ENCODE peak calls at places on chromosomes 1 and 21, in five cellular contexts. Y, H, F, G and A are unnamed samples.

GRCh38 chr21:23936224-23936623 is 1671.1 kb downstream of the MRPL39 start:
- DNase-seq in Y (no peak), H (peak), F (peak), G (peak), A (no peak)

GRCh38 chr1:231107600-231108326 is 54.1 kb upstream of the TRIM67 start:
- DNase-seq in Y (no peak), H (no peak), F (no peak), G (no peak), A (no peak)

GRCh38 chr1:154943649-154944421 is 7.3 kb upstream of the PMVK start:
- DNase-seq in Y (no peak), H (peak), F (peak), G (peak), A (no peak)

GRCh38 chr21:44726803-44727202 is 15.4 kb upstream of the TSPEAR start:
- DNase-seq in Y (no peak), H (no peak), F (no peak), G (no peak), A (no peak)

GRCh38 chr1:72241397-72241796 is 40.9 kb downstream of the NEGR1 start:
- DNase-seq in Y (no peak), H (no peak), F (no peak), G (no peak), A (no peak)

GRCh38 chr1:230430499-230430898 is 4.4 kb upstream of the PGBD5 start:
- DNase-seq in Y (no peak), H (no peak), F (no peak), G (no peak), A (no peak)

GRCh38 chr1:234836786-234837185 is 226.8 kb upstream of the IRF2BP2 start:
- DNase-seq in Y (no peak), H (no peak), F (no peak), G (no peak), A (no peak)

GRCh38 chr1:184390889-184391288 is 4.1 kb downstream of the C1orf21 start:
- DNase-seq in Y (no peak), H (peak), F (no peak), G (no peak), A (no peak)

GRCh38 chr1:69551476-69552324 is 16.0 kb upstream of the LRRC7 start:
- DNase-seq in Y (no peak), H (no peak), F (no peak), G (peak), A (no peak)

GRCh38 chr1:209661081-209661480 is 8.9 kb upstream of the LAMB3 start:
- DNase-seq in Y (no peak), H (peak), F (no peak), G (no peak), A (no peak)

GRCh38 chr1:205064741-205065316 is 19.4 kb downstream of the TMEM81 start:
- DNase-seq in Y (no peak), H (no peak), F (no peak), G (no peak), A (no peak)

GRCh38 chr1:230144010-230144614 is 77.1 kb downstream of the GALNT2 start:
- DNase-seq in Y (no peak), H (no peak), F (no peak), G (no peak), A (no peak)

GRCh38 chr1:154972517-154973343 is 1.8 kb upstream of the CKS1B start:
- DNase-seq in Y (peak), H (peak), F (peak), G (no peak), A (peak)

GRCh38 chr1:179105393-179105792 is 23.5 kb downstream of the TOR3A start:
- DNase-seq in Y (no peak), H (no peak), F (peak), G (no peak), A (no peak)

GRCh38 chr1:153801786-153802697 is 26.8 kb downstream of the SLC27A3 start:
- DNase-seq in Y (no peak), H (no peak), F (no peak), G (no peak), A (no peak)

GRCh38 chr1:161007369-161007768 is 13.6 kb downstream of the F11R start:
- DNase-seq in Y (no peak), H (no peak), F (no peak), G (no peak), A (no peak)

GRCh38 chr1:39633422-39633821 is 6.0 kb downstream of the HEYL start:
- DNase-seq in Y (no peak), H (no peak), F (no peak), G (no peak), A (no peak)

GRCh38 chr1:9561429-9561828 is 22.2 kb downstream of the SLC25A33 start:
- DNase-seq in Y (no peak), H (peak), F (peak), G (peak), A (peak)

GRCh38 chr1:9716404-9717192 is 65.1 kb downstream of the PIK3CD start:
- DNase-seq in Y (no peak), H (no peak), F (no peak), G (no peak), A (no peak)

GRCh38 chr1:237799762-237800474 is 90.8 kb downstream of the ZP4 start:
- DNase-seq in Y (no peak), H (peak), F (peak), G (peak), A (no peak)

GRCh38 chr1:9031484-9032259 is 5.4 kb upstream of the SLC2A7 start:
- DNase-seq in Y (no peak), H (no peak), F (no peak), G (no peak), A (no peak)

GRCh38 chr1:207327994-207328393 is 6.5 kb downstream of the CD55 start:
- DNase-seq in Y (no peak), H (peak), F (no peak), G (no peak), A (no peak)

GRCh38 chr1:175221548-175222175 is 29.1 kb upstream of the KIAA0040 start:
- DNase-seq in Y (no peak), H (peak), F (peak), G (no peak), A (peak)

GRCh38 chr1:66439028-66439427 is 94.9 kb upstream of the SGIP1 start:
- DNase-seq in Y (no peak), H (peak), F (no peak), G (no peak), A (no peak)

GRCh38 chr1:8554956-8555534 is 237.1 kb downstream of the SLC45A1 start:
- DNase-seq in Y (no peak), H (peak), F (no peak), G (no peak), A (peak)

GRCh38 chr1:6026095-6026809 is 19.4 kb upstream of the KCNAB2 start:
- DNase-seq in Y (peak), H (no peak), F (peak), G (peak), A (peak)

GRCh38 chr1:32215629-32216505 is 6.3 kb downstream of the TMEM234 start:
- DNase-seq in Y (no peak), H (peak), F (peak), G (peak), A (no peak)

GRCh38 chr1:25566730-25567341 is 23.4 kb downstream of the LDLRAP1 start:
- DNase-seq in Y (no peak), H (peak), F (peak), G (no peak), A (peak)

GRCh38 chr1:107480548-107480947 is 339.7 kb downstream of the NTNG1 start:
- DNase-seq in Y (no peak), H (peak), F (no peak), G (peak), A (no peak)

GRCh38 chr1:107473065-107473464 is 332.2 kb downstream of the NTNG1 start:
- DNase-seq in Y (no peak), H (no peak), F (no peak), G (no peak), A (no peak)

GRCh38 chr1:107479865-107480264 is 339.0 kb downstream of the NTNG1 start:
- DNase-seq in Y (no peak), H (no peak), F (no peak), G (peak), A (no peak)

GRCh38 chr1:107474877-107475612 is 334.2 kb downstream of the NTNG1 start:
- DNase-seq in Y (no peak), H (peak), F (no peak), G (no peak), A (no peak)

DNA sequence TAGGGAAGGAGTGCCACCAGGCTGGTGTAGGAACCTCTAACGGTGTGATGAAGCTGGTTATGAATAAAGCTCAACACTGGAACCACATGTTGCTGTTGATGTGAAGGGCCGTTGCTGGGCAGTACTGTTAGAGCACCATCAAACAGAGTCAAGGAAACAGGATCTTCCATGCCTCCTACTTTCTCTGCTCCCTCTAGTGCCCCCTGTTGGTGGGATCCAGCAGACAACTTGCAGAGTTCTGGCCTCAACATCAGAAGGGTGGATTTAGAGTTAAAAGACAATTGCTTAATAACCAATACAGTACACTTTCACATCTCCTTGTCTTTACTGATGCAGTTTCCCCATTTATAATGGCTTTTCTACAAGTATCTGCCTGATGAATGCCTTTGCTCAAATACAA is 336.4 kb downstream of the NTNG1 start:
- DNase-seq in Y (no peak), H (no peak), F (no peak), G (peak), A (no peak)
- TF ChIP-seq CTCF in Y (no peak), H (peak), F (no peak), G (peak), A (peak)

GRCh38 chr1:42703888-42704464 is 21.8 kb downstream of the YBX1 start:
- DNase-seq in Y (no peak), H (no peak), F (no peak), G (no peak), A (no peak)

GRCh38 chr1:42698081-42698813 is 16.0 kb downstream of the YBX1 start:
- DNase-seq in Y (no peak), H (no peak), F (no peak), G (no peak), A (no peak)

GRCh38 chr1:42700006-42700405 is 17.8 kb downstream of the YBX1 start:
- DNase-seq in Y (no peak), H (no peak), F (no peak), G (no peak), A (no peak)
- H3K4me3 ChIP-seq in Y (no peak), H (no peak), F (no peak), G (no peak), A (no peak)

GRCh38 chr1:86965012-86965826 is 50.8 kb downstream of the HS2ST1 start:
- DNase-seq in Y (peak), H (peak), F (peak), G (peak), A (no peak)

GRCh38 chr1:86970938-86971337 is 56.5 kb downstream of the HS2ST1 start:
- DNase-seq in Y (no peak), H (no peak), F (no peak), G (no peak), A (no peak)

GRCh38 chr1:86971778-86972177 is 57.3 kb downstream of the HS2ST1 start:
- DNase-seq in Y (no peak), H (no peak), F (no peak), G (no peak), A (no peak)

DNA sequence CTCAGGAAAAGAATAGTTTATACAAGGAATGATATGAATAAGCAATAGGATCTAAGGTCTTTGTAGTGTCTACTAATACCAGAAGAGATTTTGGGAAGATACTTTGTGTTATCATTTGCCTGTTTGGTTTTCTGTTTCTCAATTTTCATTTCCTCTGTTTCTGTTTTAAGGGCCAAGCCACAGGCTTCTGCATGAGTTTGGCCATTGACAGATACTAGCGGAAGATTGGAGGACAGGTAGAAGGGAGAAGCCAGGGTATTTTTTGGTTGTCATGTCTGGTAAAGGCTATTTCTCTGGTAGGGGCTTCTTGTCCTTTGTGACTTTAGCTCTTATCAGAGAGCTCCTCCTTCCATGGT is 51.4 kb downstream of the HS2ST1 start:
- DNase-seq in Y (no peak), H (no peak), F (no peak), G (no peak), A (no peak)
- TF ChIP-seq CTCF in Y (no peak), H (no peak), F (no peak), G (no peak), A (no peak)

DNA sequence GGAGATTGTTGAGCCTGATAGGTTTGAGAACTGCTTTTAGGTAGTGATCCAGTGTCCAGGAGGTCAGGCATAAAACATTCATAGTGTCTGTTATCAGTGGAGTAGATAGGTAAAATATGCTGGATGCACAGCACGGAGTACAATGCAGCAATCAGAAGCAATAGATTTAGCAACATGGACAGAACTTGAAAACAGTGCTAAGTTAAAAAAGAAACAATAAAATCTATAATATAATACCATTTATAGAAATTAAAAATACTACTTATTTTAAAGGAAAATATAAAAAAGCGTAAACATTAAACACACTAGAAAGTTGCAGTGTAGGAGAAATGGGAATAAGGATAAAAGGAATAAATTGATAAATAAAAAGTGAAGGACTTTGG is 3.4 kb upstream of the TAF13 start:
- DNase-seq in Y (no peak), H (no peak), F (no peak), G (no peak), A (no peak)
- H3K4me3 ChIP-seq in Y (peak), H (no peak), F (no peak), G (no peak), A (no peak)

GRCh38 chr1:30340934-30341333 is 382.5 kb downstream of the MATN1 start:
- DNase-seq in Y (no peak), H (no peak), F (no peak), G (no peak), A (no peak)
- TF ChIP-seq CTCF in Y (peak), H (no peak), F (no peak), G (no peak), A (no peak)

GRCh38 chr21:35991131-35991530 is 69.2 kb downstream of the SETD4 start:
- DNase-seq in Y (no peak), H (no peak), F (no peak), G (no peak), A (no peak)

GRCh38 chr21:35990609-35991008 is 69.7 kb downstream of the SETD4 start:
- DNase-seq in Y (no peak), H (no peak), F (no peak), G (no peak), A (no peak)

GRCh38 chr21:35987475-35987874 is 72.9 kb downstream of the SETD4 start:
- DNase-seq in Y (no peak), H (no peak), F (no peak), G (no peak), A (no peak)

GRCh38 chr21:35988396-35989140 is 71.8 kb downstream of the SETD4 start:
- DNase-seq in Y (no peak), H (no peak), F (no peak), G (no peak), A (no peak)

GRCh38 chr21:35989185-35989735 is 71.1 kb downstream of the SETD4 start:
- DNase-seq in Y (no peak), H (peak), F (no peak), G (no peak), A (no peak)
- H3K4me3 ChIP-seq in Y (no peak), H (no peak), F (no peak), G (no peak), A (no peak)

GRCh38 chr1:48249868-48250267 is 27.4 kb downstream of the SLC5A9 start:
- DNase-seq in Y (no peak), H (no peak), F (no peak), G (no peak), A (no peak)
- TF ChIP-seq CTCF in Y (no peak), H (no peak), F (no peak), G (no peak), A (no peak)

GRCh38 chr1:181607524-181607923 is 124.2 kb downstream of the CACNA1E start:
- DNase-seq in Y (no peak), H (no peak), F (no peak), G (no peak), A (no peak)

GRCh38 chr1:181612100-181612499 is 128.8 kb downstream of the CACNA1E start:
- DNase-seq in Y (no peak), H (no peak), F (no peak), G (no peak), A (no peak)

GRCh38 chr1:181604482-181604881 is 121.2 kb downstream of the CACNA1E start:
- DNase-seq in Y (no peak), H (no peak), F (no peak), G (no peak), A (no peak)

GRCh38 chr1:181608386-181608785 is 125.1 kb downstream of the CACNA1E start:
- DNase-seq in Y (no peak), H (no peak), F (no peak), G (no peak), A (no peak)

DNA sequence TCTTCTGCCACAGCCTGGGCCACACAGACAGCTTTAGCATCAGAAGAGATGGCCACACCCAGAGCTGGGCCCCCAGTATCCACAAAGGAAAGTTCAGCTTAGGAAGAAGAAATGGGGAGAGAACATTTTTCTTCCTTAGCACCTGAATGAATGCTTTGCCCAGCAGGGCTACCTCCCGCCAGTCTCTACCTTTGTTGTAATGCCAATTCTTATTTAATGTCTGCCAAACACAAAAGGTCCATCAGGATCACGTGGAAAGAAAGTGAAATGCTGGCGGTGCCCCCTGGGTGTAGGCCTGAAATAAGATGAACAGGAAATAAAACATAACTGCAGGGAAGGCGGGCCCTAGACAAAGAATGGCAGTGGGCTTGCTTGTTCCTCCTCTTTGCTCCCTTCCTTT is 125.6 kb downstream of the CACNA1E start:
- DNase-seq in Y (no peak), H (no peak), F (no peak), G (no peak), A (no peak)
- H3K4me3 ChIP-seq in Y (no peak), H (no peak), F (no peak), G (no peak), A (no peak)

GRCh38 chr1:226738421-226738994 is 574 bp downstream of the ITPKB start:
- DNase-seq in Y (no peak), H (peak), F (peak), G (peak), A (no peak)
- TF ChIP-seq CTCF in Y (peak), H (no peak), F (no peak), G (peak), A (no peak)

GRCh38 chr1:169107673-169108160 is 1.2 kb downstream of the ATP1B1 start:
- DNase-seq in Y (peak), H (peak), F (no peak), G (no peak), A (no peak)
- H3K4me3 ChIP-seq in Y (peak), H (peak), F (peak), G (peak), A (peak)